ENCODE peak calls at places on chromosome 3, in five cellular contexts. T is K562, R is HCT116, C is HepG2, D is H1. G is an unnamed sample.

GRCh38 chr3:44624696-44625528 is at the start of gene ZNF197:
- DNase-seq in R (peak; percentile 90), T (peak; percentile 92), D (peak; percentile 84), C (peak; percentile 57), G (peak; percentile 48)

GRCh38 chr3:129936757-129937156 is 37.8 kb upstream of the TRH start:
- DNase-seq in R (no peak), C (peak; percentile 85), T (peak; percentile 17), D (no peak), G (no peak)

GRCh38 chr3:90221900-90222299 is 1114.5 kb downstream of the EPHA3 start:
- DNase-seq in D (no peak), T (no peak), C (no peak), R (no peak), G (no peak)

GRCh38 chr3:120850326-120851295 is 57.4 kb upstream of the STXBP5L start:
- DNase-seq in D (no peak), R (no peak), T (no peak), C (no peak), G (no peak)

GRCh38 chr3:134059680-134060560 is 30.2 kb upstream of the SLCO2A1 start:
- DNase-seq in R (no peak), T (no peak), C (peak; percentile 74), D (peak; percentile 37), G (no peak)

GRCh38 chr3:77313843-77314242 is 273.9 kb downstream of the ROBO2 start:
- DNase-seq in T (no peak), R (no peak), C (no peak), D (no peak), G (no peak)

GRCh38 chr3:72350761-72351505 is 497.3 kb downstream of the SHQ1 start:
- DNase-seq in D (no peak), C (no peak), R (no peak), T (no peak), G (no peak)

GRCh38 chr3:134911611-134912604 is 116.8 kb downstream of the EPHB1 start:
- DNase-seq in C (no peak), T (no peak), D (no peak), R (no peak), G (no peak)

GRCh38 chr3:13824521-13825316 is 55.2 kb downstream of the WNT7A start:
- DNase-seq in D (no peak), T (no peak), C (no peak), R (no peak), G (no peak)

GRCh38 chr3:196868297-196868661 is 559 bp downstream of the SENP5 start:
- DNase-seq in D (no peak), R (no peak), C (peak; percentile 20), T (peak; percentile 35), G (no peak)

GRCh38 chr3:185630182-185630622 is 44.1 kb downstream of the SENP2 start:
- DNase-seq in R (no peak), D (no peak), C (no peak), T (no peak), G (no peak)

DNA sequence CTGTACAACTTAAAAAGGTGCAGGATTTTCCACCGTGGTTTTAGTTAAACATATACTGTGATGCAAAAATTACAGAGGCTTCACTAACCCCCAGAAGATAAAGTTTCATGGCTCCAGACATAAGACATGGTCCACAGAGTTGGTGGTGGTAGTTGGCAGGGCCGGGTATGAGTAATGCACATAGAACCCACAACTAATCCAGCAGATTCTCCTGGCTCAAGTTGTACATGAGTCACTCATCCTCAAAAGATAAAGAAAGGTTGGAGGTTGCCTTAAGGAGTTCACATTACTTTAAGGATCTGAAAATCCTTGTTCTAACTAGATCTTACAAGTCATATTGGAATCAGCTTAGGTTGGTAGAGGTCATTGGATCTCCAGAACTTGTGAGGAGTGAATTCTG is 98.3 kb upstream of the ZBTB20 start:
- DNase-seq in R (peak; percentile 67), D (no peak), T (peak; percentile 23), C (no peak), G (no peak)
- TF ChIP-seq JUND in R (peak; percentile 79), D (no peak), T (no peak), C (no peak), G (no peak)

DNA sequence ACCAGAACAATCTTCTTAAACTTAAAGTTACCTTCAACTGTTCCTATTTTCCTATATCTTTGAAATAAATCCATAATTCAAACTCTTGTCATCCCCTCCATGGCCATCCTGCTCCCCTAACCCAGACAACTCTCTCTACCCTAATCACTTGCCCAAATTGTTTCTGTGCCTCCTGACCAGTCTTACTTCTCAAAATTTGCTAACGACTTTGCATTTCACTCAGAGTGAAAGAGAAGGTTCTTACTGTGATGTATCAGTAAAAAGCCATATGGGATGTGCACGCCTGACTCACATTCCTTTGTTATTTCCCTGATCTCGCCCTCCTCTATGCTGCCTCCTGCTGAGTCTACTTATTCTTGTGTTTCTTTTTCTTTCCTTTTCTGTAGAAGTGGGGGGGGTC is 487.2 kb upstream of the FRG2C start:
- DNase-seq in T (no peak), C (no peak), R (no peak), D (no peak), G (no peak)
- TF ChIP-seq JUND in T (no peak), C (no peak), R (no peak), D (no peak), G (no peak)

DNA sequence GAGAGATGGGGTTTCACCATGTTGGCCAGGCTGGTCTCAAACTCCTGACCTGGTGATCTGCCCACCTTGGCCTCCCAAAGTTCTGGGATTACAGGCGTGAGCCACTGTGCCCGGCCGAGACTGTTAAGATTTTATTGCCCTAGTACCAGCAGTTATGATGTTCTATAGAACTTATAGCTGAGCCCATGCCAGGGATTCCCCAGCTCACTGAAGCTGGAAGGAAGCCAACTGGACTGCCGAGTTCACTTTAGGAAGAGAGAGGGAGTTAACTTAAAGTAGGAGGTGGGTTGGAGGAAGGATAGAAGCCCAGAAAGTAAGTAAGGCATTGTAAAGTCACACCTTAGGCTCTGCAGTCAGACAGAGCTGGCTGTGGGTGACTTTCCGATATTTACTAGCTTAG is 101.1 kb upstream of the BOC start:
- DNase-seq in R (no peak), D (no peak), C (no peak), T (no peak), G (no peak)
- TF ChIP-seq JUND in R (no peak), D (no peak), C (no peak), T (no peak), G (no peak)

DNA sequence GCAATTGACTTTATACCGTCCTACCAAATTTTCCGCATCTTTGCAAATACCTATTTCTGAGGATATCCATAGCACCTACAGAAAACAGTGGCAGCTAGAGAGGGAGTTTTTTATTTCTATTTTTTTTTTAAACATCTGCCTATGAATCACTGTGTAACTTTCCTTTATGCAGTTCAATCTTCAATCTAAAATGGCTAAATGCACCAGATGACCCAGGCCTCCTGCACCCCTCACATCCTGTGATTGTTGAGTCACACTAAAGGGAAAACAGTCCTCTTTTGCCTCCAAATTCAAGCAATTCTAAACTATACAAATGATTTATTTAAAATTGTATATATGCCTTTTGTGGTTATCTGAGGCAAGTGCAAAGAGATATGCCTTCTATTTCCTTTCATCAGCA is 20.1 kb upstream of the BCL6 start:
- DNase-seq in T (no peak), C (no peak), D (no peak), R (no peak), G (no peak)
- TF ChIP-seq JUND in T (no peak), C (no peak), D (no peak), R (no peak), G (no peak)

GRCh38 chr3:195040773-195041520 is 230.0 kb downstream of the XXYLT1 start:
- DNase-seq in C (peak; percentile 55), D (no peak), R (peak; percentile 44), T (no peak), G (no peak)
- TF ChIP-seq JUND in C (no peak), D (no peak), R (peak; percentile 72), T (no peak), G (no peak)

GRCh38 chr3:24302382-24302781 is 192.3 kb downstream of the THRB start:
- DNase-seq in R (no peak), C (no peak), T (no peak), D (no peak), G (no peak)
- TF ChIP-seq JUND in R (no peak), C (no peak), T (no peak), D (no peak), G (no peak)

GRCh38 chr3:159322322-159322939 is 520.6 kb downstream of the MFSD1 start:
- DNase-seq in C (peak; percentile 7), D (peak; percentile 92), R (peak; percentile 41), T (peak; percentile 24), G (no peak)
- TF ChIP-seq JUND in C (no peak), D (no peak), R (no peak), T (no peak), G (no peak)

DNA sequence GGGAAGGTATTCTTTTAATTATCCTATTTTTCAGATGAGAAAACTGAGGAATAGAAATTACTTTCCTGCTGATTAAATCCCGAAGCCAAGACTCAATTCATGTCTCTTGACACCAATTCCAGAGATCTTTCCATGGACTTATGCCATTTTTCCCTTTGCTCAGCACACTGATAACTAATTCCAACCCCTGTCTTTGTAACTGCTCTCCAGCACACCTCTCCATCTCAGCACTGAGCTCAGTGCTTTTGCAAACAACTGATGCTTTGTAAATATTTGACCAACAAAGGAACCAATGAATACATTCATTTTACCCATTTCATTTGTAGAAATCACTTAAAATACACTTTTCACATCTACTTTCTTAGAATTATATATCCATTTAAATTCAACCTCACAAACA is 249.1 kb downstream of the IL5RA start:
- DNase-seq in D (no peak), R (no peak), C (no peak), T (no peak), G (no peak)
- TF ChIP-seq JUND in D (no peak), R (no peak), C (no peak), T (no peak), G (no peak)

GRCh38 chr3:32975891-32976290 is 24.4 kb downstream of the CCR4 start:
- DNase-seq in D (no peak), C (no peak), R (no peak), T (no peak), G (no peak)

GRCh38 chr3:32972482-32973146 is 21.2 kb downstream of the CCR4 start:
- DNase-seq in C (no peak), R (no peak), T (peak; percentile 65), D (no peak), G (no peak)

GRCh38 chr3:32977842-32978241 is 26.4 kb downstream of the CCR4 start:
- DNase-seq in T (no peak), C (no peak), D (no peak), R (no peak), G (no peak)

GRCh38 chr3:32969656-32970055 is 18.2 kb downstream of the CCR4 start:
- DNase-seq in T (no peak), R (no peak), C (peak; percentile 59), D (no peak), G (no peak)

GRCh38 chr3:32973982-32974381 is 22.5 kb downstream of the CCR4 start:
- DNase-seq in C (no peak), T (no peak), D (no peak), R (no peak), G (no peak)
- TF ChIP-seq JUND in C (no peak), T (no peak), D (no peak), R (no peak), G (no peak)